ENCODE peak calls at places on chromosomes 12 and 14, in five cellular contexts. O is GM12864, L is tibial artery, U is glutamatergic neuron, A is cardiac muscle cell. Q is an unnamed sample.

GRCh38 chr14:34770901-34771300 is 56.5 kb upstream of the CFL2 start:
- DNase-seq in O (no peak), L (no peak), U (no peak), A (no peak), Q (no peak)

GRCh38 chr14:90483551-90483950 is 86.7 kb downstream of the CALM1 start:
- DNase-seq in O (no peak), L (peak; percentile 61), U (no peak), A (no peak), Q (no peak)

GRCh38 chr12:68368332-68368731 is 36.2 kb upstream of the MDM1 start:
- DNase-seq in O (no peak), L (no peak), U (no peak), A (peak; percentile 9), Q (no peak)

GRCh38 chr14:97281741-97282140 is 484.6 kb downstream of the VRK1 start:
- DNase-seq in O (no peak), L (no peak), U (no peak), A (no peak), Q (no peak)

GRCh38 chr14:102909911-102910310 is 12.6 kb upstream of the AMN start:
- DNase-seq in O (no peak), L (peak; percentile 54), U (no peak), A (no peak), Q (no peak)

GRCh38 chr12:110538869-110539622 is 36.9 kb downstream of the RAD9B start:
- DNase-seq in O (no peak), L (no peak), U (no peak), A (no peak), Q (no peak)

GRCh38 chr12:87383705-87384104 is 645.5 kb downstream of the C12orf50 start:
- DNase-seq in O (no peak), L (no peak), U (no peak), A (peak; percentile 18), Q (no peak)

GRCh38 chr12:90238872-90239271 is 530.2 kb upstream of the ATP2B1 start:
- DNase-seq in O (no peak), L (no peak), U (no peak), A (no peak), Q (no peak)

GRCh38 chr14:77421241-77421640 is 2.1 kb downstream of the NOXRED1 start:
- DNase-seq in O (no peak), L (no peak), U (no peak), A (no peak), Q (no peak)

DNA sequence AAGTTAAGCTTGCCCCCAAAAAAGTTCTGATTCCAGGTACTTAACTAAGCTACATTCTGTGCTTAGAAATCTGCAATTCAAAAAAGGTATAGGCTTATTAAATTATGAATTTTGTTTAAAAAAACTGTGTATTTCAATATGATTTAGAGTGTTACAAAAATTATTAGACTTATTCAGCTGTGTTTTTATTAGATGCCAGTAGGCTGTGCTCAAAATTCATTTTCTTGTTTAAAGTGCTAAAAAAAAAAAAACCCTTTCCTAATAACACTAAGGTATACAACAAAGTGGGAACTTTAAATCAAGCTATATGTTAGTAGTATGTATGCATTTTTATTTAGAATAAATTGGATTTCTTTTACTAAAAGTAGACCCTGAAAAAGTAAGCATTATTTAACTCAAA is 25.0 kb downstream of the LRRC9 start:
- DNase-seq in O (no peak), L (no peak), U (no peak), A (no peak), Q (no peak)
- TF ChIP-seq CTCF in O (no peak), L (no peak), U (no peak), A (no peak), Q (no peak)

GRCh38 chr12:63844391-63845341 is at the start of gene SRGAP1:
- DNase-seq in O (no peak), L (peak; percentile 88), U (peak; percentile 79), A (peak; percentile 94), Q (peak; percentile 27)
- TF ChIP-seq CTCF in O (no peak), L (no peak), U (no peak), A (peak; percentile 30), Q (no peak)

DNA sequence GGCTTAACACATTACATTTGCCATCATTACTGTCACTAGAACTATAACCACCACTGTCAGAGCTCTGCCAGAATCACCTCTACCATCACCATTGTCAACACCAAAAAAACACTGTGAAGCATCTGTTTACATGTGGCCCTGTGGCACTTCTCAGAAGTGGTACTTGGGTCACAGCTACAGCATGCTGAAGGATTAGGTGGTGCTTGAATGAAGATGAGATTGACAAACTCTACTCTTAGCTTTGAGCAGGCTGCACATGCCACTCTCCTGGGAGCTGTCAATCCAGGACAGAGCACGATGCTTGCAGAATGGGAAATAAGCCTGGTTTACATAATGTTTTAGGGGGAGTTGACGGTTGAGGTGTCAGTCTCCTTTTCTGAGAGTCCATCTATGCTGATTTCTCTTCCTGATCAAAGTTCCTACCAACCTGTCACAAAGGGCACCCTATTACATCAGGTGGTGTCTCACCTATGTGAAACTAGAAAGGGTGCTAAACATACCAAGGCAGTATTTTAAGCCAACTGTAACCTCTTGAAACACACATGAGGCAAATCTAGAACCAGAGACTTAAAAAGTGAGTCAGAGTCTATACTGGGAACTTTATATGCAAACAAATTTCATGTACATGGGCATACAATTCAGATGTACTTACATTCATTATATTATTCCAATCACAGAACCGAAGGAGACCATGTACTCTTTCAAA is 258.6 kb downstream of the EMP1 start:
- DNase-seq in O (no peak), L (no peak), U (no peak), A (no peak), Q (no peak)
- TF ChIP-seq CTCF in O (no peak), L (no peak), U (no peak), A (no peak), Q (no peak)

GRCh38 chr12:98419795-98420402 is 95.5 kb upstream of the TMPO start:
- DNase-seq in O (no peak), L (no peak), U (no peak), A (no peak), Q (no peak)

GRCh38 chr12:98419101-98419794 is 96.1 kb upstream of the TMPO start:
- DNase-seq in O (no peak), L (no peak), U (no peak), A (peak; percentile 32), Q (no peak)

GRCh38 chr12:98418357-98419075 is 96.9 kb upstream of the TMPO start:
- DNase-seq in O (no peak), L (peak; percentile 96), U (no peak), A (peak; percentile 98), Q (peak; percentile 59)

GRCh38 chr12:98417303-98417702 is 98.1 kb upstream of the TMPO start:
- DNase-seq in O (no peak), L (no peak), U (no peak), A (peak; percentile 41), Q (no peak)

DNA sequence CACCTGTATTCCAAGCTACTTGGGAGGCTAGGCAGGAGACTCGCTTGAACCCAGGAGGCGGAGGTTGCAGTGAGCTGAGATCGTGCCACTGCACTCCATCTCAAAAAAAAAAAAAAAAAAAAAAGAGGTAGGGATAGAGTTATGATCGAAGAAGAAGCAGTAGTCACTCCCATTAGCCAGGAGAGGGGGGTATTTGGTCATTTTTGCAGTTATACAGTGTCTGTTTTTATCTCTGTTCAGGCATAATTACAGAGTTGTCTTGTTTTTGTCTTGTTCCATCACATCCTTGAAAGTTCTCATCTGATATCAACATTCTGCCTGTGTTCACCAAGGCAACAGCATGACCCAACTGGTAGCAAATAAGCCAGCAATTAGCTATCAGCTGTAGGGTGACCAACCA is 98.5 kb upstream of the TMPO start:
- DNase-seq in O (no peak), L (no peak), U (no peak), A (peak; percentile 80), Q (no peak)
- TF ChIP-seq CTCF in O (no peak), L (no peak), U (no peak), A (peak; percentile 52), Q (no peak)

DNA sequence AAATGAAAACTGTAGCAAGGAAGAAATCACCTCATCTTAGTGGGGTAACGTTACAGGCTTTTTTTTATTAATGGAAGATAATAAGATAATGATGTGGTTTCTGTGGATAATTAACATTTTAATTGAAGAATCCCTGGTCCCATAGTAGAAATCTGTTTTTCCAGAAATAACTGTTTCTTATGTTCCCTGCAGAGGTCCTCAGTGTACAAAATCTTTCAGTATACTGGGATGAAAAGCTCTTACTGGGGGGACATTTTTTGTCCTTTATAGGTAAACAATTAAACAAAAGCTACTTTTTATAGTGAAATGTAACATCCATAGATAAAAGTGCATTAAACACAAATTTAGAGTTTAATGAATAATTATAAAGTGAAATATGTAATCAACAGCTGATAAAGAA is 312.2 kb downstream of the ATXN7L3B start:
- DNase-seq in O (no peak), L (no peak), U (no peak), A (no peak), Q (no peak)
- TF ChIP-seq CTCF in O (no peak), L (no peak), U (no peak), A (no peak), Q (no peak)

DNA sequence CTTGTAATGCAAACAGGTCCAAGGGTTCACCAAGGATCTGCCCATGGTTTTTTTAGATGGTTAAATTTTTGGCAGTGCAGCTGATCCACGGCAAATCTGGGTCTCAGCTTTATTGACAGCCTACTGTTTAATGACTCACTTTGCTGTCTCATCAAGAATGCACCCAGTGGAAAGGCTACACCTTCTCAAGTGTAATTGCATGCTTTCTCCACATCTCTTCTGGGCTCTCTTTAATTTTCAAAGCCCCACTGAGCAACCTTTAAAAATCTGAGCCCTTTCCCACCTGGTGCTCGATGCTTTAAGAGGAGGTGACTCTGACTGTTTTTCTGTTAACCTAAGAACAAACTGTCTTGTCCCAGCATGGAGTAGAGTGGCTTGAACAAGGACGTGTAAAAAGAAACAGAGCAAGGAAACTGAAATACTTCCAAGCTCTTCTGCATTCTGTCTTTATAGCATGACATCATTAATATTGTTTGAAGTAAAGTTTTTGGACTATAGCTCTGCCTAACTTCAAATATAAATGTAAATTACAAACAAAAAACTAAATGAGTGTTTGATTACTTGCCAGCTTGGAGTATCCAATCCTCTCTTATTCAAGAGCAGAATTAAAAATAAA is 214.2 kb upstream of the KRR1 start:
- DNase-seq in O (no peak), L (no peak), U (no peak), A (peak; percentile 47), Q (no peak)
- TF ChIP-seq CTCF in O (no peak), L (no peak), U (no peak), A (peak; percentile 8), Q (no peak)

GRCh38 chr14:73851567-73852382 is at the start of gene PTGR2:
- DNase-seq in O (peak; percentile 83), L (peak; percentile 97), U (peak; percentile 99), A (peak; percentile 99), Q (peak; percentile 92)
- TF ChIP-seq CTCF in O (peak; percentile 26), L (no peak), U (no peak), A (no peak), Q (no peak)